ENCODE peak calls at places on chromosomes 13 and 19, in four cellular contexts. H is A549, J is K562, E is HepG2. R is an unnamed sample.

GRCh38 chr19:41411682-41412265 is 14.2 kb downstream of the BCKDHA start:
- DNase-seq in H (no peak), J (no peak), E (no peak), R (no peak)

GRCh38 chr19:43572172-43572588 is 3.1 kb downstream of the XRCC1 start:
- DNase-seq in H (no peak), J (no peak), E (no peak), R (no peak)

GRCh38 chr19:52188822-52189744 is 769 bp upstream of the PPP2R1A start:
- DNase-seq in H (no peak), J (peak), E (no peak), R (no peak)

GRCh38 chr19:8212212-8212611 is 3.0 kb downstream of the CERS4 start:
- DNase-seq in H (no peak), J (no peak), E (no peak), R (no peak)

GRCh38 chr19:16076958-16077611 is 790 bp downstream of the TPM4 start:
- DNase-seq in H (no peak), J (peak), E (no peak), R (no peak)

GRCh38 chr13:35787937-35788336 is 311.4 kb upstream of the MAB21L1 start:
- DNase-seq in H (no peak), J (no peak), E (no peak), R (no peak)

GRCh38 chr13:48412881-48413351 is at the start of gene LPAR6:
- DNase-seq in H (no peak), J (no peak), E (peak), R (peak)

GRCh38 chr19:38676023-38676877 is 28.8 kb downstream of the ACTN4 start:
- DNase-seq in H (no peak), J (peak), E (no peak), R (peak)

GRCh38 chr19:5811117-5811516 is 6.2 kb downstream of the NRTN start:
- DNase-seq in H (no peak), J (no peak), E (no peak), R (no peak)

GRCh38 chr19:42497492-42498226 is 30.6 kb downstream of the CEACAM1 start:
- DNase-seq in H (peak), J (no peak), E (peak), R (no peak)

GRCh38 chr19:27962260-27962659 is 1250.7 kb downstream of the UQCRFS1 start:
- DNase-seq in H (no peak), J (no peak), E (no peak), R (no peak)

GRCh38 chr19:36972594-36972993 is 56.5 kb downstream of the ZNF568 start:
- DNase-seq in H (no peak), J (no peak), E (no peak), R (no peak)

GRCh38 chr19:48573163-48573505 is 21.2 kb downstream of the SULT2B1 start:
- DNase-seq in H (no peak), J (no peak), E (peak), R (no peak)

GRCh38 chr13:110347535-110348308 is 40.6 kb downstream of the COL4A2 start:
- DNase-seq in H (peak), J (no peak), E (peak), R (peak)

GRCh38 chr13:101523732-101524131 is 71.3 kb downstream of the ITGBL1 start:
- DNase-seq in H (no peak), J (no peak), E (no peak), R (peak)

GRCh38 chr13:58908019-58908679 is 1255.6 kb downstream of the DIAPH3 start:
- DNase-seq in H (no peak), J (no peak), E (no peak), R (no peak)

GRCh38 chr13:57595775-57596174 is 35.8 kb upstream of the PCDH17 start:
- DNase-seq in H (no peak), J (no peak), E (no peak), R (no peak)

GRCh38 chr19:19575411-19575810 is 37.3 kb downstream of the CILP2 start:
- DNase-seq in H (no peak), J (no peak), E (no peak), R (no peak)

GRCh38 chr19:4970558-4971423 is 1.9 kb downstream of the KDM4B start:
- DNase-seq in H (no peak), J (peak), E (peak), R (no peak)

GRCh38 chr19:56942749-56943148 is 102.2 kb upstream of the PEG3 start:
- DNase-seq in H (no peak), J (peak), E (no peak), R (no peak)

GRCh38 chr13:99316657-99317244 is 9.6 kb upstream of the GPR183 start:
- DNase-seq in H (no peak), J (no peak), E (no peak), R (no peak)

GRCh38 chr19:45306522-45307027 is 16.1 kb downstream of the CKM start:
- DNase-seq in H (no peak), J (peak), E (no peak), R (no peak)

GRCh38 chr13:61774903-61775302 is 359.3 kb upstream of the PCDH20 start:
- DNase-seq in H (no peak), J (no peak), E (no peak), R (no peak)

GRCh38 chr13:90979059-90979458 is 368.4 kb upstream of the MIR17HG start:
- DNase-seq in H (no peak), J (no peak), E (no peak), R (no peak)

GRCh38 chr13:28013482-28013881 is 25.0 kb upstream of the URAD start:
- DNase-seq in H (no peak), J (no peak), E (no peak), R (no peak)

GRCh38 chr13:24923305-24923640 is 159.3 kb downstream of the RNF17 start:
- DNase-seq in H (peak), J (no peak), E (no peak), R (peak)

GRCh38 chr13:53064721-53065120 is 36.1 kb downstream of the OLFM4 start:
- DNase-seq in H (no peak), J (no peak), E (no peak), R (no peak)

GRCh38 chr13:21675095-21676007 is 4.5 kb downstream of the FGF9 start:
- DNase-seq in H (no peak), J (no peak), E (no peak), R (no peak)

GRCh38 chr13:21672811-21673591 is 2.1 kb downstream of the FGF9 start:
- DNase-seq in H (no peak), J (no peak), E (no peak), R (no peak)

GRCh38 chr13:21671793-21672680 is 1.2 kb downstream of the FGF9 start:
- DNase-seq in H (no peak), J (no peak), E (no peak), R (no peak)

GRCh38 chr13:21674271-21675009 is 3.6 kb downstream of the FGF9 start:
- DNase-seq in H (no peak), J (peak), E (no peak), R (no peak)

DNA sequence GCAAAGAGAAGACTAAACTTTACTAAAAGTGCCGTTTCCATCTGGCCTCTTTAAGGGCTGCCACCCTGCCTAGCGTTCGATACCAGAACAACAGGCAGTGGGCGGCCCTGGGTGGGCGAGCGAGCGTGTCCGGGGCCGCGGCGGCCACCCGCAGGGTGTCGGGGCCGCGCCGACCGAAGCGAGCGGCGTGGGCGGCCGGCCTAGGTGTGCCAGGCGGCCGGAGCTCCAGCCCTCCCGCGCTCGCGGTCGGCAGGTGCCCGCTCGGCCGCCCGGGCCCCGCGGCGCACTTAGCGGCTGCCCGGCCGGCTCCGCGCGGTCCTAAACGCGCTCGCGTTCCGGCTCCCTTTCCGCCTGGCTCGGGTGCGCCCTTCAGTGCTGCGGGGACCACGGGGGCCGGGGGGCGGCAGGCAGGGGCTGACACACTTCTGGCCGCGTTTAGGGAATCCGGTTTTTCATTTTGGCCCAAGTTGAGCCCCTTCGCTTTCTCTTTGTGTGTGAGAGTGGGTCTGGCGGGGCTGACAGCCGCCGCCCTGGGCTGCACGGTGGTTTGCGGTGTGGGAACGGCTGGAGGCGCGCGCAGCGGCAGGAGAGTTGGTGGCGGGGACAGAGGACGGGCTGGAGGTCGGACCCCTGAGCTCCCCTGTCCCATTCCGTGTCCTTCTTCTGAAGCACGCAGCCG is 2.9 kb downstream of the FGF9 start:
- DNase-seq in H (peak), J (peak), E (no peak), R (peak)
- TF ChIP-seq BHLHE40 in H (no peak), J (no peak), E (no peak), R (no peak)

GRCh38 chr13:38900188-38900587 is 90.4 kb downstream of the STOML3 start:
- DNase-seq in H (peak), J (no peak), E (no peak), R (no peak)

GRCh38 chr13:38902551-38902950 is 88.1 kb downstream of the STOML3 start:
- DNase-seq in H (no peak), J (no peak), E (no peak), R (no peak)

GRCh38 chr13:38905081-38905480 is 85.5 kb downstream of the STOML3 start:
- DNase-seq in H (no peak), J (no peak), E (no peak), R (no peak)

GRCh38 chr13:38908574-38908973 is 82.1 kb downstream of the STOML3 start:
- DNase-seq in H (no peak), J (no peak), E (no peak), R (no peak)

GRCh38 chr13:38905861-38906260 is 84.8 kb downstream of the STOML3 start:
- DNase-seq in H (no peak), J (no peak), E (no peak), R (no peak)
- TF ChIP-seq MAZ in H (no peak), J (no peak), E (no peak), R (no peak)

GRCh38 chr13:76693086-76693485 is 193.1 kb downstream of the KCTD12 start:
- DNase-seq in H (no peak), J (no peak), E (no peak), R (no peak)

GRCh38 chr13:76692326-76692725 is 193.9 kb downstream of the KCTD12 start:
- DNase-seq in H (no peak), J (no peak), E (no peak), R (no peak)

GRCh38 chr13:76697277-76697676 is 188.9 kb downstream of the KCTD12 start:
- DNase-seq in H (no peak), J (no peak), E (no peak), R (no peak)

GRCh38 chr13:76690611-76691010 is 195.6 kb downstream of the KCTD12 start:
- DNase-seq in H (no peak), J (no peak), E (no peak), R (no peak)

GRCh38 chr13:76696370-76696769 is 189.8 kb downstream of the KCTD12 start:
- DNase-seq in H (no peak), J (no peak), E (peak), R (peak)
- TF ChIP-seq BHLHE40 in H (no peak), J (no peak), E (no peak), R (no peak)

DNA sequence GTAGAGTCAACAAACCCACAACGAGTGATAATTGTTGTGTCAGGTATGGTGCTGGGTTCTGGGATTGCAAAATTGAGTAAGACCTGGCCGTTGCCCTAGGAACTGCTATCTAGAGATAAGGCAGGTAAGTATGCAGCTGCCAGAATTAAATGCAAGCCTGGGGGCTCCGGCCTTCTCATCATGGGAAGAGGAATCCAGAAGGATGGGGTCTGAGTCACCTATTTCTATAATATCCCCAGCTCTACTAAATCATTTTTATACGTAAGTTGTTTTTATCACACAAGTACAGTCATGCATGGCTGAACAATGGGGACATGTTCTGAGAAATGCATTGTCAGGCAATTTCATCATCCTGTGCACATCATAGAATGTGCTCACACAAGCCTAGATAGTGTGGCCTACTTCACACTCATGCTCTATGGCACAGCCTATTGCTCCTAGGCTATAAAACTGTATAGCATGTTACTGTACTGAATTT is 203.0 kb downstream of the KLF5 start:
- DNase-seq in H (no peak), J (no peak), E (no peak), R (no peak)
- TF ChIP-seq MAZ in H (no peak), J (no peak), E (no peak), R (no peak)

DNA sequence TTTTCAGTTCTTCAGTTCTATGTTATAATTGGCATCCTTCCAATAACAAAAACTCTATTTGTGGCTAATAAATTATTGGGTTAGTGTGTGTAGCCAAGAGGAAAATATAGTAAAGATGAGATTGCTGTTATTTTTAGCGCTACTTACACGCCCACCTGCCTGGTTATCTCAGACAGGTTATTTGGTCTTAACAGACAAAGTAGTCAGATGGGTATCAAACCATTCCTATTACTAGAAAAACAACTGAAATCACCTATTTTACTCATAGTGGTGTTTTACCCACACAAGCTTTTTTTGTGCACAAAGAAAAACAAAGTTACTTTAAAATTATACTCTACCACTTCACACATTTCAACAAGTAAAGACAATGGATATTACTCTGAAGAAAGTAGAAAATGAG is 151.2 kb downstream of the TBC1D4 start:
- DNase-seq in H (no peak), J (no peak), E (no peak), R (no peak)
- TF ChIP-seq BHLHE40 in H (no peak), J (no peak), E (no peak), R (no peak)

GRCh38 chr13:104984296-104984818 is 1551.1 kb downstream of the EFNB2 start:
- DNase-seq in H (no peak), J (no peak), E (no peak), R (peak)
- TF ChIP-seq MAZ in H (no peak), J (no peak), E (no peak), R (no peak)

DNA sequence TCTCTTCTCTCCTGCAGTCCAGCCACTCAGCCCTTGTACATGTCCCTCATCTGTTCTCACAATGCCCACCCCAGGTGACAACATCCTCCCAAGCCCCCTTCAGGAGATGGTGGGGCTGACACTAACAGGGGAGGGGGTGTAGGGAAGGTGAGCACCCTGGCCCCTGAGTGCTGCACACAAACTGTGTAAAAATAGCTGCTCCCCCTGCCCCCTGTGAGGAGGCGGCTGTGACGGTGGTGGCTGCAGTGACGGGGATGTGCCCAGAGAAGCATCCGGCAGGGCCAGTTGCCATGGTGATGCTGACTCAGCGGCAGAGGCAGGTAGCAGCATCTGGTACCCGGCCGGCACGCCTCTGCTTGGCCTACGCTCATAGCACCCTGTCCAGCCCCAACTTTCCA is 13.0 kb upstream of the JUND start:
- DNase-seq in H (no peak), J (peak), E (no peak), R (no peak)
- TF ChIP-seq BHLHE40 in H (no peak), J (no peak), E (no peak), R (no peak)

R was measured in IMR-90.